ENCODE peak calls at places on chromosome 4, in four cellular contexts. One of them, this sample, is unnamed.

GRCh38 chr4:155889036-155889793 is 14.3 kb upstream of the TDO2 start:
- DNase-seq in tibial artery: no peak
- DNase-seq in HFF-Myc: no peak
- DNase-seq in hepatocyte: peak; percentile 50
- DNase-seq in this sample: peak; percentile 9

GRCh38 chr4:125772680-125773079 is 457.9 kb downstream of the FAT4 start:
- DNase-seq in hepatocyte: no peak
- DNase-seq in HFF-Myc: no peak
- DNase-seq in tibial artery: no peak
- DNase-seq in this sample: no peak

GRCh38 chr4:123505457-123506310 is 109.1 kb downstream of the SPRY1 start:
- DNase-seq in hepatocyte: peak; percentile 79
- DNase-seq in HFF-Myc: no peak
- DNase-seq in tibial artery: peak; percentile 69
- DNase-seq in this sample: peak; percentile 39

GRCh38 chr4:150219841-150220240 is 141.6 kb downstream of the DCLK2 start:
- DNase-seq in HFF-Myc: no peak
- DNase-seq in tibial artery: no peak
- DNase-seq in hepatocyte: no peak
- DNase-seq in this sample: no peak

GRCh38 chr4:37522996-37523395 is 163.2 kb downstream of the RELL1 start:
- DNase-seq in hepatocyte: no peak
- DNase-seq in tibial artery: no peak
- DNase-seq in HFF-Myc: no peak
- DNase-seq in this sample: no peak

GRCh38 chr4:35087216-35087615 is 1157.1 kb downstream of the ARAP2 start:
- DNase-seq in HFF-Myc: no peak
- DNase-seq in tibial artery: no peak
- DNase-seq in hepatocyte: no peak
- DNase-seq in this sample: no peak

GRCh38 chr4:143407475-143407874 is 70.8 kb downstream of the GAB1 start:
- DNase-seq in hepatocyte: no peak
- DNase-seq in tibial artery: no peak
- DNase-seq in HFF-Myc: no peak
- DNase-seq in this sample: no peak

GRCh38 chr4:176319237-176319703 is 496 bp upstream of the SPCS3 start:
- DNase-seq in HFF-Myc: no peak
- DNase-seq in hepatocyte: no peak
- DNase-seq in tibial artery: no peak
- DNase-seq in this sample: no peak

GRCh38 chr4:40622913-40623312 is 6.8 kb downstream of the RBM47 start:
- DNase-seq in hepatocyte: no peak
- DNase-seq in tibial artery: no peak
- DNase-seq in HFF-Myc: no peak
- DNase-seq in this sample: peak; percentile 62

GRCh38 chr4:8688041-8688907 is 95.7 kb downstream of the CPZ start:
- DNase-seq in HFF-Myc: no peak
- DNase-seq in tibial artery: peak; percentile 46
- DNase-seq in hepatocyte: peak; percentile 65
- DNase-seq in this sample: no peak

GRCh38 chr4:53635697-53636483 is 44.6 kb upstream of the LNX1 start:
- DNase-seq in tibial artery: no peak
- DNase-seq in hepatocyte: no peak
- DNase-seq in HFF-Myc: no peak
- DNase-seq in this sample: no peak

GRCh38 chr4:178296669-178297068 is 854.4 kb upstream of the AGA start:
- DNase-seq in hepatocyte: no peak
- DNase-seq in HFF-Myc: no peak
- DNase-seq in tibial artery: no peak
- DNase-seq in this sample: peak; percentile 11

GRCh38 chr4:91426725-91427124 is 877.0 kb upstream of the GRID2 start:
- DNase-seq in tibial artery: no peak
- DNase-seq in hepatocyte: no peak
- DNase-seq in HFF-Myc: no peak
- DNase-seq in this sample: no peak

GRCh38 chr4:52711271-52711670 is 40.0 kb downstream of the ERVMER34-1 start:
- DNase-seq in hepatocyte: no peak
- DNase-seq in HFF-Myc: no peak
- DNase-seq in tibial artery: no peak
- DNase-seq in this sample: no peak

GRCh38 chr4:8099981-8100464 is 58.6 kb downstream of the ABLIM2 start:
- DNase-seq in tibial artery: no peak
- DNase-seq in hepatocyte: no peak
- DNase-seq in HFF-Myc: no peak
- DNase-seq in this sample: no peak

GRCh38 chr4:35463251-35463952 is 780.9 kb downstream of the ARAP2 start:
- DNase-seq in hepatocyte: no peak
- DNase-seq in HFF-Myc: no peak
- DNase-seq in tibial artery: no peak
- DNase-seq in this sample: no peak

GRCh38 chr4:11263208-11263607 is 165.5 kb downstream of the HS3ST1 start:
- DNase-seq in HFF-Myc: no peak
- DNase-seq in tibial artery: no peak
- DNase-seq in hepatocyte: no peak
- DNase-seq in this sample: no peak

GRCh38 chr4:891747-892146 is 40.4 kb downstream of the GAK start:
- DNase-seq in HFF-Myc: no peak
- DNase-seq in hepatocyte: no peak
- DNase-seq in tibial artery: no peak
- DNase-seq in this sample: no peak

GRCh38 chr4:113784497-113785254 is 23.1 kb upstream of the CAMK2D start:
- DNase-seq in hepatocyte: peak; percentile 10
- DNase-seq in tibial artery: no peak
- DNase-seq in HFF-Myc: peak; percentile 74
- DNase-seq in this sample: no peak

GRCh38 chr4:151641167-151641566 is 119.6 kb downstream of the GATB start:
- DNase-seq in tibial artery: no peak
- DNase-seq in hepatocyte: no peak
- DNase-seq in HFF-Myc: no peak
- DNase-seq in this sample: no peak

GRCh38 chr4:8398347-8398746 is 42.2 kb downstream of the ACOX3 start:
- DNase-seq in hepatocyte: no peak
- DNase-seq in HFF-Myc: no peak
- DNase-seq in tibial artery: no peak
- DNase-seq in this sample: no peak

GRCh38 chr4:121829511-121829910 is 5.8 kb upstream of the CCNA2 start:
- DNase-seq in HFF-Myc: no peak
- DNase-seq in hepatocyte: no peak
- DNase-seq in tibial artery: no peak
- DNase-seq in this sample: no peak

GRCh38 chr4:113561758-113562157 is 199.8 kb downstream of the CAMK2D start:
- DNase-seq in tibial artery: no peak
- DNase-seq in hepatocyte: no peak
- DNase-seq in HFF-Myc: no peak
- DNase-seq in this sample: no peak

GRCh38 chr4:153113061-153113837 is 91.0 kb upstream of the TRIM2 start:
- DNase-seq in hepatocyte: no peak
- DNase-seq in tibial artery: no peak
- DNase-seq in HFF-Myc: no peak
- DNase-seq in this sample: no peak

GRCh38 chr4:152206185-152206584 is 329.7 kb downstream of the FBXW7 start:
- DNase-seq in HFF-Myc: no peak
- DNase-seq in tibial artery: no peak
- DNase-seq in hepatocyte: no peak
- DNase-seq in this sample: no peak

GRCh38 chr4:47668810-47669408 is 169.0 kb downstream of the CORIN start:
- DNase-seq in HFF-Myc: peak; percentile 41
- DNase-seq in hepatocyte: peak; percentile 70
- DNase-seq in tibial artery: no peak
- DNase-seq in this sample: peak; percentile 16
- TF ChIP-seq CTCF in HFF-Myc: peak; percentile 66
- TF ChIP-seq CTCF in hepatocyte: peak; percentile 83
- TF ChIP-seq CTCF in tibial artery: peak; percentile 56
- TF ChIP-seq CTCF in this sample: no peak

DNA sequence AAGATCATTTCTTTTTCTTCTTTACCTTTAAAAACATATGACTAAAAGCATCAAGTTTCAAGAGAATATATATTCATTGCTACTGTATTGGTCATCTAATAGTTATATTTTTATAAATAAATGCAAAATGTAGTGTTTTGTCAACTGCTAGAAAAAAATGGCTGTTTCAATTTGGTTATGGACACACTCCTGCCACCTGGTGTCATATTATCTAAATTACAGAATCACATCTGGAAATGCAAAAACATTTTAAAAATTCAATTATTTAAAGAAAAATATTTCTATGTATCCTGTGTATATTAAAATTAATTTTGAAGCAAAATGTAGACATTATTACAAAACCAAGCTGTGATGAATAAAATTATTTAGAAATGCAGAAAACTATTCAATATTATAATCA is 329.4 kb upstream of the PCDH18 start:
- DNase-seq in tibial artery: no peak
- DNase-seq in hepatocyte: peak; percentile 25
- DNase-seq in HFF-Myc: peak; percentile 4
- DNase-seq in this sample: no peak
- TF ChIP-seq CTCF in tibial artery: peak; percentile 48
- TF ChIP-seq CTCF in hepatocyte: peak; percentile 71
- TF ChIP-seq CTCF in HFF-Myc: no peak
- TF ChIP-seq CTCF in this sample: no peak

GRCh38 chr4:183556947-183557346 is 52.1 kb downstream of the ING2 start:
- DNase-seq in HFF-Myc: no peak
- DNase-seq in tibial artery: no peak
- DNase-seq in hepatocyte: no peak
- DNase-seq in this sample: no peak

GRCh38 chr4:183552274-183553146 is 47.7 kb downstream of the ING2 start:
- DNase-seq in hepatocyte: no peak
- DNase-seq in HFF-Myc: no peak
- DNase-seq in tibial artery: no peak
- DNase-seq in this sample: no peak

GRCh38 chr4:183554346-183554686 is 49.5 kb downstream of the ING2 start:
- DNase-seq in tibial artery: no peak
- DNase-seq in hepatocyte: no peak
- DNase-seq in HFF-Myc: no peak
- DNase-seq in this sample: no peak

GRCh38 chr4:183554878-183555585 is 50.2 kb downstream of the ING2 start:
- DNase-seq in hepatocyte: no peak
- DNase-seq in HFF-Myc: no peak
- DNase-seq in tibial artery: no peak
- DNase-seq in this sample: no peak

GRCh38 chr4:183553601-183554345 is 48.9 kb downstream of the ING2 start:
- DNase-seq in hepatocyte: no peak
- DNase-seq in tibial artery: no peak
- DNase-seq in HFF-Myc: no peak
- DNase-seq in this sample: no peak
- TF ChIP-seq CTCF in hepatocyte: no peak
- TF ChIP-seq CTCF in tibial artery: no peak
- TF ChIP-seq CTCF in HFF-Myc: no peak
- TF ChIP-seq CTCF in this sample: no peak

DNA sequence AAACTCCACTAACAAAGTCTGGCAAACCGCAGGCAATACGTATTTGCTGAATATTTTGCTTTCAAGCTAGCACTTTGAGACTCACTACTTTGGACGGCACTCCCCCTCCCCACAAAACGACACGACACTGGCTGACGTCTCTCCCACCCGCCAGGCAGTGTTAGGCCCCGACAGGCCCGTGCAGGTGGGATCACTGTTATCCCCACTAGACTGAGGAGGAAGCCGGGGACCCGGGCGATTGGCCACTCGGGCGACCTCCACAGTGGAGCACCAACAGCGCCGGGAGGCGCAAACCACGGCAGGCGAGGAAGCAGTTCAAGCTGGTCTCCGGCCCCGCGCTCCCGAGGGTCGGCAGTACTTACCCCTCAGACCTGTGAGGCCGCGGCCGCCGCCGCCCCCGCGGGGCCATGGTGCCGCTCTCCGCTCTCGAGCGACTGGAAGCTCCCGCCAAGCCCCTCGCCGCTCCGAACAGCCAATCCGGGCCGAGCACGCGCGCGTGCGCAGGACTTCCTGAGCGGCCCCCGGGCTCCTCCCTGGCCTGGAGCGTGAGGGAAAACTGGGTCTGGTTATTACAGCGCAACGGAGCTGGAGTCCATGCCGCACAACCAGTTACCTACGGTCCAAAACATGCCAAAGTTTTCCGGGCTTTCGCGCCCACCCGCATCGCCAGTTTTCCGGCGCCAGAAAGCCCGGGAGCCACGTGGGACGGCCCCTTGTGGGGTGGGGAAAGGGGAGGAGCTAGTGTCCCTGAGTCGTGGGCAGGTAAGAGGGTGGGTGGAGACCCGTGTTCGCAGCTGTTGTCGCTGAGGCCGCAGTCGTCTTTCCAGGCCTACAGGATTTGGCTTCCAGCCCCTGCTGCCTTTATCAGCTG is at the start of gene CENPU:
- DNase-seq in tibial artery: peak; percentile 98
- DNase-seq in HFF-Myc: peak; percentile 97
- DNase-seq in hepatocyte: peak; percentile 98
- DNase-seq in this sample: peak; percentile 93
- TF ChIP-seq CTCF in tibial artery: no peak
- TF ChIP-seq CTCF in HFF-Myc: no peak
- TF ChIP-seq CTCF in hepatocyte: no peak
- TF ChIP-seq CTCF in this sample: no peak

GRCh38 chr4:94131212-94131611 is 76.5 kb upstream of the SMARCAD1 start:
- DNase-seq in HFF-Myc: no peak
- DNase-seq in tibial artery: no peak
- DNase-seq in hepatocyte: no peak
- DNase-seq in this sample: no peak

GRCh38 chr4:94140998-94141397 is 66.7 kb upstream of the SMARCAD1 start:
- DNase-seq in HFF-Myc: no peak
- DNase-seq in hepatocyte: no peak
- DNase-seq in tibial artery: no peak
- DNase-seq in this sample: no peak

GRCh38 chr4:94139931-94140612 is 67.6 kb upstream of the SMARCAD1 start:
- DNase-seq in HFF-Myc: no peak
- DNase-seq in hepatocyte: no peak
- DNase-seq in tibial artery: no peak
- DNase-seq in this sample: no peak

DNA sequence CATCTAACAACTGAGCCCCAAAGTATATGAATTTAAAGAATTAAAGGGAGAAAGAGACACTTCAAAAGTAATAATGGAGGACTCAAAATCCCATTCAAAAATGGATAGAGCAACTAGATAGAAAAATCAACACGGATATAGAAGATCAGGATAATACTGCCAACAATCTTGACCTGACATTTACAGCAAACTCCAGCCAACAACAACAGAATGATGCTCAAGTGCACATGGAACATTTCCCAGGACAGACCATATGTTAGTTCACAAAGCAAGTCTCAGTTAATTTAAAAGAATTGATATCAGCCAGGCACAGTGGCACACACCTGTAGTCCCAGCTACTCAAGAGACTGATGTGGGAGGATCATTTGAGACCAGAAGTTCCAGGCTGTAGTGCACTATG is 72.0 kb upstream of the SMARCAD1 start:
- DNase-seq in HFF-Myc: no peak
- DNase-seq in hepatocyte: no peak
- DNase-seq in tibial artery: no peak
- DNase-seq in this sample: no peak
- TF ChIP-seq CTCF in HFF-Myc: no peak
- TF ChIP-seq CTCF in hepatocyte: no peak
- TF ChIP-seq CTCF in tibial artery: no peak
- TF ChIP-seq CTCF in this sample: no peak

DNA sequence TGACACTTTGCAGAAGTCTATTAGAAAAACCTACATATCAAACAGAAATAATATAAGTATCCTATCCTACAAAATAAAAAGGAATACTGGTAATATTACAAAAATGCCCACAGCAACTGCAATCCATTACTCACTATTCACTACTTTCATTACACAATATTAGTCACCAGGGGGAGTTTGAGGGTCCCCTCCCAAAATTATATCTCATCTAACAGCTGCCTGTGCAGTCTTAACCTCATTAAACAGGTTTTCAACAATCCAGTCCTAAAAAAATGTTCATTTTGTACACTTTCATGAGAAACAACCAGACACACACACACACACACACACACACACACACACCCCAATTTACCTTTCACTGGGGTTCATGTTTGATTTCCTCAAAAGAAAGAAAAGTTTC is 2.9 kb downstream of the CLOCK start:
- DNase-seq in hepatocyte: no peak
- DNase-seq in HFF-Myc: no peak
- DNase-seq in tibial artery: no peak
- DNase-seq in this sample: no peak
- TF ChIP-seq CTCF in hepatocyte: peak; percentile 16
- TF ChIP-seq CTCF in HFF-Myc: no peak
- TF ChIP-seq CTCF in tibial artery: no peak
- TF ChIP-seq CTCF in this sample: no peak

This sample was measured in Calu3.